ENCODE peak calls at places on chromosome 12, in seven cellular contexts. One of them, this sample, is unnamed.

GRCh38 chr12:48247181-48247966 is 44.3 kb upstream of the OR10AD1 start:
- DNase-seq in choroid plexus epithelial cell: no peak
- DNase-seq in neural progenitor cell: no peak
- DNase-seq in heart left ventricle: no peak
- DNase-seq in activated CD8-positive, alpha-beta T cell treated with anti-CD3 and anti-CD28 coated beads for 36 hours: no peak
- DNase-seq in adrenal gland: peak
- DNase-seq in left ventricle myocardium inferior: no peak
- DNase-seq in this sample: no peak

GRCh38 chr12:130838951-130839769 is at the start of gene STX2:
- DNase-seq in heart left ventricle: peak
- DNase-seq in choroid plexus epithelial cell: peak
- DNase-seq in adrenal gland: peak
- DNase-seq in activated CD8-positive, alpha-beta T cell treated with anti-CD3 and anti-CD28 coated beads for 36 hours: peak
- DNase-seq in neural progenitor cell: peak
- DNase-seq in left ventricle myocardium inferior: peak
- DNase-seq in this sample: peak

GRCh38 chr12:4278582-4278939 is 5.0 kb downstream of the CCND2 start:
- DNase-seq in activated CD8-positive, alpha-beta T cell treated with anti-CD3 and anti-CD28 coated beads for 36 hours: no peak
- DNase-seq in heart left ventricle: peak
- DNase-seq in left ventricle myocardium inferior: peak
- DNase-seq in neural progenitor cell: no peak
- DNase-seq in choroid plexus epithelial cell: no peak
- DNase-seq in adrenal gland: peak
- DNase-seq in this sample: no peak

GRCh38 chr12:132926417-132926833 is 29.7 kb downstream of the ZNF605 start:
- DNase-seq in neural progenitor cell: no peak
- DNase-seq in left ventricle myocardium inferior: no peak
- DNase-seq in adrenal gland: no peak
- DNase-seq in activated CD8-positive, alpha-beta T cell treated with anti-CD3 and anti-CD28 coated beads for 36 hours: no peak
- DNase-seq in choroid plexus epithelial cell: peak
- DNase-seq in heart left ventricle: no peak
- DNase-seq in this sample: no peak

GRCh38 chr12:51430196-51430895 is 5.7 kb downstream of the SLC4A8 start:
- DNase-seq in left ventricle myocardium inferior: no peak
- DNase-seq in choroid plexus epithelial cell: no peak
- DNase-seq in activated CD8-positive, alpha-beta T cell treated with anti-CD3 and anti-CD28 coated beads for 36 hours: no peak
- DNase-seq in heart left ventricle: no peak
- DNase-seq in adrenal gland: no peak
- DNase-seq in neural progenitor cell: no peak
- DNase-seq in this sample: no peak

GRCh38 chr12:27542628-27543027 is 18.6 kb downstream of the PPFIBP1 start:
- DNase-seq in left ventricle myocardium inferior: no peak
- DNase-seq in choroid plexus epithelial cell: peak
- DNase-seq in adrenal gland: no peak
- DNase-seq in activated CD8-positive, alpha-beta T cell treated with anti-CD3 and anti-CD28 coated beads for 36 hours: no peak
- DNase-seq in neural progenitor cell: no peak
- DNase-seq in heart left ventricle: no peak
- DNase-seq in this sample: no peak

GRCh38 chr12:102631274-102631673 is 150.9 kb upstream of the IGF1 start:
- DNase-seq in heart left ventricle: no peak
- DNase-seq in choroid plexus epithelial cell: peak
- DNase-seq in activated CD8-positive, alpha-beta T cell treated with anti-CD3 and anti-CD28 coated beads for 36 hours: no peak
- DNase-seq in left ventricle myocardium inferior: no peak
- DNase-seq in neural progenitor cell: no peak
- DNase-seq in adrenal gland: no peak
- DNase-seq in this sample: no peak

GRCh38 chr12:24821691-24822090 is 127.2 kb downstream of the BCAT1 start:
- DNase-seq in left ventricle myocardium inferior: no peak
- DNase-seq in neural progenitor cell: no peak
- DNase-seq in choroid plexus epithelial cell: peak
- DNase-seq in heart left ventricle: no peak
- DNase-seq in adrenal gland: no peak
- DNase-seq in activated CD8-positive, alpha-beta T cell treated with anti-CD3 and anti-CD28 coated beads for 36 hours: no peak
- DNase-seq in this sample: no peak

DNA sequence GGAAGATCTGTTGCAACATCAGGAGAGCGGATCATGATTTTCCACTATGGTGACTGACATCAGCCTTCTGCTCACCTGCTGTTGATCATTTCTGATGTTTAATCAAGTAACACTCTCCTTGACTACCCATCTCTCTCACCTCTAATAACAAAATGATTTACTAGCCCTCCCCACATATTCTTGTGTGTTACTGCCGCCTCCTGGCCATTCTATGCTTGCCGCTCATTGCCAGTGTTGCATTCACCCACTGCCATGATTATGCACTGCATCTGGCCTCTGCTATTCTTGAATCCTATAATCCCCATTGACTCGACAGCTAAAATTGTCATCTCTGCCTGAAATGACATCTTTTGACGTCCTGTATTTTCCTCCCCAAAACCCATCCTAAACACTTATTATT is 113.8 kb downstream of the RERGL start:
- DNase-seq in neural progenitor cell: peak
- DNase-seq in choroid plexus epithelial cell: peak
- DNase-seq in activated CD8-positive, alpha-beta T cell treated with anti-CD3 and anti-CD28 coated beads for 36 hours: no peak
- DNase-seq in adrenal gland: no peak
- DNase-seq in left ventricle myocardium inferior: no peak
- DNase-seq in heart left ventricle: no peak
- DNase-seq in this sample: no peak
- TF ChIP-seq CTCF in neural progenitor cell: peak
- TF ChIP-seq CTCF in choroid plexus epithelial cell: peak
- TF ChIP-seq CTCF in activated CD8-positive, alpha-beta T cell treated with anti-CD3 and anti-CD28 coated beads for 36 hours: no peak
- TF ChIP-seq CTCF in adrenal gland: no peak
- TF ChIP-seq CTCF in left ventricle myocardium inferior: no peak
- TF ChIP-seq CTCF in heart left ventricle: no peak
- TF ChIP-seq CTCF in this sample: no peak

GRCh38 chr12:14185441-14186192 is 179.9 kb upstream of the ATF7IP start:
- DNase-seq in left ventricle myocardium inferior: no peak
- DNase-seq in heart left ventricle: no peak
- DNase-seq in neural progenitor cell: peak
- DNase-seq in adrenal gland: peak
- DNase-seq in activated CD8-positive, alpha-beta T cell treated with anti-CD3 and anti-CD28 coated beads for 36 hours: peak
- DNase-seq in choroid plexus epithelial cell: peak
- DNase-seq in this sample: no peak
- TF ChIP-seq CTCF in left ventricle myocardium inferior: peak
- TF ChIP-seq CTCF in heart left ventricle: peak
- TF ChIP-seq CTCF in neural progenitor cell: peak
- TF ChIP-seq CTCF in adrenal gland: peak
- TF ChIP-seq CTCF in activated CD8-positive, alpha-beta T cell treated with anti-CD3 and anti-CD28 coated beads for 36 hours: peak
- TF ChIP-seq CTCF in choroid plexus epithelial cell: peak
- TF ChIP-seq CTCF in this sample: peak

DNA sequence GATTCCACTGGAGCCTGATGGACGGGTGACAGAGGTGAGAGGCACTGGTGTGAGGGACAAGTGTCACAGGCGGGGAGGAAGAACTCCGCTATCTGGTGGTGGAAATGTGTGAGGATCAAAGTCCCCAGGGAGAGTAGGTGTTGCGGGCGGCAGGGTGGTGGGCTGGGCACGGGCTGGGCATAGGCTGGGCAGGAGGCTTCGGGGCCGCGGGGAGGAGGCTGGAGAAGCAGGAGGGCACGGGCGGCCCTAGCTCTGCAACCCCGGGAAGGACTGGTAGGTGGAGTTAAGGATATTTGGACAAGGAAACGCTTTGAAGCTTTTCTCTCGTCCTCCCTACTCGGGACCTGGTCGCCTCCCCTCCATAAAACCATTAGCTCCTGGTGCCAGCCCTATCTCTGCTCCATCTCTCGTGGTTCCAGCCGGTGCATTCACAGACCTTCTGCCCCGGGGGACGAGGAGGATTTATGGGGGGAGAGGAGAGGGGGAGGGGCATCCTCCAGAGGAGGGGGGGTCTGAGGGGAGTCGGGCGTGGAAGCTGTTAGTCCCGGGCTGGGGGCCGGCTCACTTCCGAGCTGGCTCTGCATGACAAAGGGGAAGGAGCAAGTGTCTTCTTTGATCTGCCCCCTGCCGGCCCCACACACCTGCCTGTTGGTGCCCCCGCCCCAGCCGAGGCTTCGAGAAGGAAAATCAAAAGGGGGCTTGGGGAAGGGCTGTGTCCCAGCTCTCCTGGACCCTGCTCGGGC is 478 bp downstream of the WNT5B start:
- DNase-seq in neural progenitor cell: peak
- DNase-seq in adrenal gland: no peak
- DNase-seq in choroid plexus epithelial cell: no peak
- DNase-seq in left ventricle myocardium inferior: no peak
- DNase-seq in activated CD8-positive, alpha-beta T cell treated with anti-CD3 and anti-CD28 coated beads for 36 hours: peak
- DNase-seq in heart left ventricle: no peak
- DNase-seq in this sample: no peak
- TF ChIP-seq CTCF in neural progenitor cell: no peak
- TF ChIP-seq CTCF in adrenal gland: no peak
- TF ChIP-seq CTCF in choroid plexus epithelial cell: peak
- TF ChIP-seq CTCF in left ventricle myocardium inferior: peak
- TF ChIP-seq CTCF in activated CD8-positive, alpha-beta T cell treated with anti-CD3 and anti-CD28 coated beads for 36 hours: no peak
- TF ChIP-seq CTCF in heart left ventricle: no peak
- TF ChIP-seq CTCF in this sample: peak

GRCh38 chr12:56078931-56079728 is 835 bp upstream of the ERBB3 start:
- DNase-seq in left ventricle myocardium inferior: peak
- DNase-seq in heart left ventricle: peak
- DNase-seq in adrenal gland: peak
- DNase-seq in neural progenitor cell: peak
- DNase-seq in activated CD8-positive, alpha-beta T cell treated with anti-CD3 and anti-CD28 coated beads for 36 hours: peak
- DNase-seq in choroid plexus epithelial cell: peak
- DNase-seq in this sample: peak

GRCh38 chr12:56081393-56082347 is 1.7 kb downstream of the ERBB3 start:
- DNase-seq in neural progenitor cell: peak
- DNase-seq in activated CD8-positive, alpha-beta T cell treated with anti-CD3 and anti-CD28 coated beads for 36 hours: no peak
- DNase-seq in heart left ventricle: no peak
- DNase-seq in choroid plexus epithelial cell: no peak
- DNase-seq in adrenal gland: no peak
- DNase-seq in left ventricle myocardium inferior: no peak
- DNase-seq in this sample: no peak

GRCh38 chr12:56080556-56081138 is 682 bp downstream of the ERBB3 start:
- DNase-seq in activated CD8-positive, alpha-beta T cell treated with anti-CD3 and anti-CD28 coated beads for 36 hours: peak
- DNase-seq in adrenal gland: no peak
- DNase-seq in left ventricle myocardium inferior: no peak
- DNase-seq in neural progenitor cell: peak
- DNase-seq in heart left ventricle: no peak
- DNase-seq in choroid plexus epithelial cell: no peak
- DNase-seq in this sample: peak

GRCh38 chr12:56078427-56078826 is 1.5 kb upstream of the ERBB3 start:
- DNase-seq in neural progenitor cell: no peak
- DNase-seq in left ventricle myocardium inferior: no peak
- DNase-seq in heart left ventricle: no peak
- DNase-seq in activated CD8-positive, alpha-beta T cell treated with anti-CD3 and anti-CD28 coated beads for 36 hours: no peak
- DNase-seq in adrenal gland: no peak
- DNase-seq in choroid plexus epithelial cell: no peak
- DNase-seq in this sample: no peak

GRCh38 chr12:56079729-56080555 is at the start of gene ERBB3:
- DNase-seq in heart left ventricle: peak
- DNase-seq in neural progenitor cell: peak
- DNase-seq in left ventricle myocardium inferior: peak
- DNase-seq in activated CD8-positive, alpha-beta T cell treated with anti-CD3 and anti-CD28 coated beads for 36 hours: peak
- DNase-seq in adrenal gland: peak
- DNase-seq in choroid plexus epithelial cell: peak
- DNase-seq in this sample: peak
- TF ChIP-seq CTCF in heart left ventricle: no peak
- TF ChIP-seq CTCF in neural progenitor cell: no peak
- TF ChIP-seq CTCF in left ventricle myocardium inferior: no peak
- TF ChIP-seq CTCF in activated CD8-positive, alpha-beta T cell treated with anti-CD3 and anti-CD28 coated beads for 36 hours: no peak
- TF ChIP-seq CTCF in adrenal gland: no peak
- TF ChIP-seq CTCF in choroid plexus epithelial cell: peak
- TF ChIP-seq CTCF in this sample: no peak

DNA sequence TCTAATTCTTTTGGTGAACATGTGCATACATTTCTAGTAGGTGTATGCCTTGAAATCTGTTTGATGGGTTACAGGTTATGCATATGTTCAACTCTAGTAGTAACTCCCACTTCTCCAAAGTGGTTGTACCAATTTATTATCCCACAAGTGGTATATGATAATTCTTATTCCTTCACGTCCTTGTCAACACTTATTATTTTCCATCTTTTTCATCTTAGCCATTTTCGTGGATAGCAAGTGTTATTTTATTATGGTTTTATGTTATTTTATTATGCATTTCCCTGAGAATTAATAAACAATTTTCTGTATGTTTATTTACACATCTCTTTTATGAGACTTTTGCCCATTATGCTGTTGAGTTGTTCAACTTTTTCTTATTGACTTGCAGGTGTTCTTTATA is 11.2 kb upstream of the AMIGO2 start:
- DNase-seq in adrenal gland: no peak
- DNase-seq in heart left ventricle: no peak
- DNase-seq in neural progenitor cell: no peak
- DNase-seq in choroid plexus epithelial cell: no peak
- DNase-seq in left ventricle myocardium inferior: no peak
- DNase-seq in activated CD8-positive, alpha-beta T cell treated with anti-CD3 and anti-CD28 coated beads for 36 hours: no peak
- DNase-seq in this sample: no peak
- TF ChIP-seq CTCF in adrenal gland: no peak
- TF ChIP-seq CTCF in heart left ventricle: no peak
- TF ChIP-seq CTCF in neural progenitor cell: no peak
- TF ChIP-seq CTCF in choroid plexus epithelial cell: no peak
- TF ChIP-seq CTCF in left ventricle myocardium inferior: no peak
- TF ChIP-seq CTCF in activated CD8-positive, alpha-beta T cell treated with anti-CD3 and anti-CD28 coated beads for 36 hours: no peak
- TF ChIP-seq CTCF in this sample: no peak

GRCh38 chr12:125773033-125773432 is 707.8 kb downstream of the AACS start:
- DNase-seq in neural progenitor cell: peak
- DNase-seq in activated CD8-positive, alpha-beta T cell treated with anti-CD3 and anti-CD28 coated beads for 36 hours: peak
- DNase-seq in adrenal gland: no peak
- DNase-seq in left ventricle myocardium inferior: no peak
- DNase-seq in choroid plexus epithelial cell: no peak
- DNase-seq in heart left ventricle: no peak
- DNase-seq in this sample: no peak
- TF ChIP-seq CTCF in neural progenitor cell: peak
- TF ChIP-seq CTCF in activated CD8-positive, alpha-beta T cell treated with anti-CD3 and anti-CD28 coated beads for 36 hours: no peak
- TF ChIP-seq CTCF in adrenal gland: no peak
- TF ChIP-seq CTCF in left ventricle myocardium inferior: peak
- TF ChIP-seq CTCF in choroid plexus epithelial cell: no peak
- TF ChIP-seq CTCF in heart left ventricle: no peak
- TF ChIP-seq CTCF in this sample: peak